ENCODE peak calls at places on chromosome 18, in five cellular contexts. One of them, this sample, is unnamed.

GRCh38 chr18:11149441-11150270 is at the start of gene PIEZO2:
- DNase-seq in choroid plexus epithelial cell: peak
- DNase-seq in cardiac fibroblast: peak
- DNase-seq in AG10803: peak
- DNase-seq in GM06990: peak
- DNase-seq in this sample: peak

GRCh38 chr18:66046025-66046602 is 295.3 kb downstream of the CDH7 start:
- DNase-seq in choroid plexus epithelial cell: no peak
- DNase-seq in cardiac fibroblast: no peak
- DNase-seq in AG10803: no peak
- DNase-seq in GM06990: no peak
- DNase-seq in this sample: no peak

GRCh38 chr18:21742323-21742687 is 1.7 kb downstream of the MIB1 start:
- DNase-seq in choroid plexus epithelial cell: no peak
- DNase-seq in cardiac fibroblast: peak
- DNase-seq in AG10803: no peak
- DNase-seq in GM06990: no peak
- DNase-seq in this sample: no peak

GRCh38 chr18:28794459-28795245 is 617.7 kb upstream of the CDH2 start:
- DNase-seq in choroid plexus epithelial cell: peak
- DNase-seq in cardiac fibroblast: peak
- DNase-seq in AG10803: peak
- DNase-seq in GM06990: no peak
- DNase-seq in this sample: no peak

GRCh38 chr18:9868857-9869712 is 16.7 kb upstream of the TXNDC2 start:
- DNase-seq in choroid plexus epithelial cell: no peak
- DNase-seq in cardiac fibroblast: no peak
- DNase-seq in AG10803: no peak
- DNase-seq in GM06990: no peak
- DNase-seq in this sample: no peak

GRCh38 chr18:31679806-31680793 is 4.3 kb downstream of the B4GALT6 start:
- DNase-seq in choroid plexus epithelial cell: no peak
- DNase-seq in cardiac fibroblast: peak
- DNase-seq in AG10803: no peak
- DNase-seq in GM06990: no peak
- DNase-seq in this sample: no peak

GRCh38 chr18:22136395-22136794 is 33.0 kb upstream of the GATA6 start:
- DNase-seq in choroid plexus epithelial cell: peak
- DNase-seq in cardiac fibroblast: peak
- DNase-seq in AG10803: no peak
- DNase-seq in GM06990: no peak
- DNase-seq in this sample: no peak

GRCh38 chr18:5979971-5980457 is 84.7 kb upstream of the TMEM200C start:
- DNase-seq in choroid plexus epithelial cell: no peak
- DNase-seq in cardiac fibroblast: no peak
- DNase-seq in AG10803: no peak
- DNase-seq in GM06990: peak
- DNase-seq in this sample: peak

GRCh38 chr18:77899972-77900754 is 650.5 kb downstream of the GALR1 start:
- DNase-seq in choroid plexus epithelial cell: peak
- DNase-seq in cardiac fibroblast: peak
- DNase-seq in AG10803: peak
- DNase-seq in GM06990: peak
- DNase-seq in this sample: peak

GRCh38 chr18:23828426-23828825 is 139.2 kb downstream of the LAMA3 start:
- DNase-seq in choroid plexus epithelial cell: peak
- DNase-seq in cardiac fibroblast: peak
- DNase-seq in AG10803: peak
- DNase-seq in GM06990: peak
- DNase-seq in this sample: peak

GRCh38 chr18:62334110-62334509 is 9.0 kb downstream of the TNFRSF11A start:
- DNase-seq in choroid plexus epithelial cell: no peak
- DNase-seq in cardiac fibroblast: peak
- DNase-seq in AG10803: peak
- DNase-seq in GM06990: no peak
- DNase-seq in this sample: no peak

GRCh38 chr18:59324623-59324971 is 6.1 kb upstream of the CPLX4 start:
- DNase-seq in choroid plexus epithelial cell: no peak
- DNase-seq in cardiac fibroblast: no peak
- DNase-seq in AG10803: no peak
- DNase-seq in GM06990: peak
- DNase-seq in this sample: no peak

GRCh38 chr18:72460210-72460680 is 83.9 kb downstream of the CBLN2 start:
- DNase-seq in choroid plexus epithelial cell: peak
- DNase-seq in cardiac fibroblast: no peak
- DNase-seq in AG10803: peak
- DNase-seq in GM06990: no peak
- DNase-seq in this sample: no peak

GRCh38 chr18:9823805-9824473 is 61.8 kb upstream of the TXNDC2 start:
- DNase-seq in choroid plexus epithelial cell: peak
- DNase-seq in cardiac fibroblast: no peak
- DNase-seq in AG10803: peak
- DNase-seq in GM06990: no peak
- DNase-seq in this sample: no peak

GRCh38 chr18:74679006-74679678 is 81.5 kb downstream of the ZNF407 start:
- DNase-seq in choroid plexus epithelial cell: no peak
- DNase-seq in cardiac fibroblast: no peak
- DNase-seq in AG10803: no peak
- DNase-seq in GM06990: peak
- DNase-seq in this sample: no peak

GRCh38 chr18:68394705-68395104 is 320.2 kb downstream of the TMX3 start:
- DNase-seq in choroid plexus epithelial cell: peak
- DNase-seq in cardiac fibroblast: peak
- DNase-seq in AG10803: peak
- DNase-seq in GM06990: no peak
- DNase-seq in this sample: no peak

GRCh38 chr18:46293699-46294300 is 189.6 kb downstream of the HAUS1 start:
- DNase-seq in choroid plexus epithelial cell: no peak
- DNase-seq in cardiac fibroblast: no peak
- DNase-seq in AG10803: peak
- DNase-seq in GM06990: no peak
- DNase-seq in this sample: no peak

GRCh38 chr18:80210312-80211083 is 36.8 kb downstream of the PARD6G start:
- DNase-seq in choroid plexus epithelial cell: peak
- DNase-seq in cardiac fibroblast: no peak
- DNase-seq in AG10803: no peak
- DNase-seq in GM06990: no peak
- DNase-seq in this sample: peak

GRCh38 chr18:40867452-40867851 is 1087.6 kb upstream of the PIK3C3 start:
- DNase-seq in choroid plexus epithelial cell: peak
- DNase-seq in cardiac fibroblast: peak
- DNase-seq in AG10803: peak
- DNase-seq in GM06990: no peak
- DNase-seq in this sample: no peak

GRCh38 chr18:2451556-2451955 is 119.7 kb downstream of the METTL4 start:
- DNase-seq in choroid plexus epithelial cell: no peak
- DNase-seq in cardiac fibroblast: no peak
- DNase-seq in AG10803: no peak
- DNase-seq in GM06990: no peak
- DNase-seq in this sample: no peak

GRCh38 chr18:72458256-72458655 is 85.9 kb downstream of the CBLN2 start:
- DNase-seq in choroid plexus epithelial cell: peak
- DNase-seq in cardiac fibroblast: no peak
- DNase-seq in AG10803: no peak
- DNase-seq in GM06990: no peak
- DNase-seq in this sample: no peak

GRCh38 chr18:42514522-42514921 is 559.5 kb downstream of the PIK3C3 start:
- DNase-seq in choroid plexus epithelial cell: peak
- DNase-seq in cardiac fibroblast: peak
- DNase-seq in AG10803: no peak
- DNase-seq in GM06990: no peak
- DNase-seq in this sample: no peak

GRCh38 chr18:23580677-23581367 is 5.5 kb downstream of the NPC1 start:
- DNase-seq in choroid plexus epithelial cell: peak
- DNase-seq in cardiac fibroblast: peak
- DNase-seq in AG10803: peak
- DNase-seq in GM06990: no peak
- DNase-seq in this sample: no peak

GRCh38 chr18:34158881-34159690 is 65.6 kb downstream of the NOL4 start:
- DNase-seq in choroid plexus epithelial cell: peak
- DNase-seq in cardiac fibroblast: peak
- DNase-seq in AG10803: no peak
- DNase-seq in GM06990: peak
- DNase-seq in this sample: peak

DNA sequence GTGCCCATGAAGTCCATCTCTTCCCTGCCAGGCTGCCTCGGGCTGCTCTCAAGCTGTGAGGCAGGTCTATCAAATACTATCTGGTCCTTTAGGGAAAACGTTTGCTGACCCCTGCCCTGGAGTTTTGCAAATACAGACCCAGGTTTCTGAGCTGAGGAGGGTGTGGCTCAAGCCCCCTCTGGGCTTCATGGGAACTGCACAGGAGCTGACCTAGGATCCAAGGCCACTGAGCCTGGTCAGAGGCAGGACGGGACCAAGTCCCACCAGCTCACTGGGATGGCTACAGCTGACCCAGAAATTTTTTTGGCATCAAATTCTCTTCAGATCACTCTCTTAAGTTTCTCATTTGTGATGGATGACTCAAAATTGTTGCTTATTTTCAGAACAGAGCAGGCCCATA is 14.1 kb downstream of the ZNF516 start:
- DNase-seq in choroid plexus epithelial cell: no peak
- DNase-seq in cardiac fibroblast: no peak
- DNase-seq in AG10803: no peak
- DNase-seq in GM06990: no peak
- DNase-seq in this sample: no peak
- TF ChIP-seq CTCF in choroid plexus epithelial cell: peak
- TF ChIP-seq CTCF in cardiac fibroblast: peak
- TF ChIP-seq CTCF in AG10803: peak
- TF ChIP-seq CTCF in GM06990: peak
- TF ChIP-seq CTCF in this sample: no peak

DNA sequence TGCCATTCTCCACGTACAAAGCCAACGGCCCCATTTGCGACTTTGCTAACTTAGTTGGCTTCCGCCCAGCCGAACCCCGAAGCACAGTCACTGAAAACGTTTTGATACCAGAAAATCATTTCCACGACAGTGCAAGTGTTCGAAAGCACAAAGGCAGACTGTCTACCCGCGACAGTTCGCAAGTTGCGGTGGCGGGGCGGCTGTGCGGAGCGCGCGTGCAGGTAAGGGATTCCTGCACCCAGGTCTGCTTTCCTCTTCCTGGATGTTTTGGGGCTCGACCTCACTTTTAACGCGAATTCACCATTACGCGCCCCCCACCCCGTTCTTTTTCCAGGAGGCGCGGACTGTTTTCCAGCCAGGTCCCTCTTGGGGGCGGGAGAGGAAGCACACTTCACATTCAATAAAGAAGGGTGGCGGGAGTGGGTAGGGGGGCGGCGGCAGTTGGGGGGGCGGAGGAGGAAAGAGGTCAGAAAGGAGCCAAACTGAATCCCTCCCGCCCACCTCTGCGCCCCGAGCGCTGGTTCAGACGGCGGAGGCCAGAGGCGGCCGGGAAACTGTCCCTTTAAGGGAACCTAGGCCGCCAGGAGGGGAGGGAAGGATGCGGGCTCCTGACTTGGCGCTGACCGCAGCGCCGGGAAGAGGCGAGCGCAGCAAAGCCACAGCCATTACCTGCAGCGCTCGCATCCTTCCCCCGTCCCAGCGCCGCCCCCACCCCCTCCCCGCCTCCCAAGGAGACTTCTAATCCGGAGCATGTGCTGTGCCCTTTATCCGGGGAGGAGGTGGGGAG is 107.5 kb upstream of the KCTD1 start:
- DNase-seq in choroid plexus epithelial cell: peak
- DNase-seq in cardiac fibroblast: peak
- DNase-seq in AG10803: peak
- DNase-seq in GM06990: no peak
- DNase-seq in this sample: no peak
- TF ChIP-seq CTCF in choroid plexus epithelial cell: peak
- TF ChIP-seq CTCF in cardiac fibroblast: peak
- TF ChIP-seq CTCF in AG10803: peak
- TF ChIP-seq CTCF in GM06990: no peak
- TF ChIP-seq CTCF in this sample: no peak

GRCh38 chr18:63850636-63851035 is 36.9 kb upstream of the SERPINB2 start:
- DNase-seq in choroid plexus epithelial cell: no peak
- DNase-seq in cardiac fibroblast: no peak
- DNase-seq in AG10803: no peak
- DNase-seq in GM06990: no peak
- DNase-seq in this sample: no peak

GRCh38 chr18:63844254-63844653 is 43.3 kb upstream of the SERPINB2 start:
- DNase-seq in choroid plexus epithelial cell: peak
- DNase-seq in cardiac fibroblast: peak
- DNase-seq in AG10803: peak
- DNase-seq in GM06990: no peak
- DNase-seq in this sample: no peak

GRCh38 chr18:63850010-63850409 is 37.5 kb upstream of the SERPINB2 start:
- DNase-seq in choroid plexus epithelial cell: peak
- DNase-seq in cardiac fibroblast: peak
- DNase-seq in AG10803: peak
- DNase-seq in GM06990: no peak
- DNase-seq in this sample: no peak

GRCh38 chr18:63843008-63843407 is 44.5 kb upstream of the SERPINB2 start:
- DNase-seq in choroid plexus epithelial cell: no peak
- DNase-seq in cardiac fibroblast: no peak
- DNase-seq in AG10803: no peak
- DNase-seq in GM06990: no peak
- DNase-seq in this sample: no peak

GRCh38 chr18:63848159-63848558 is 39.3 kb upstream of the SERPINB2 start:
- DNase-seq in choroid plexus epithelial cell: peak
- DNase-seq in cardiac fibroblast: peak
- DNase-seq in AG10803: peak
- DNase-seq in GM06990: no peak
- DNase-seq in this sample: no peak
- TF ChIP-seq CTCF in choroid plexus epithelial cell: peak
- TF ChIP-seq CTCF in cardiac fibroblast: peak
- TF ChIP-seq CTCF in AG10803: peak
- TF ChIP-seq CTCF in GM06990: peak
- TF ChIP-seq CTCF in this sample: peak

GRCh38 chr18:36658611-36659010 is 170.2 kb downstream of the TPGS2 start:
- DNase-seq in choroid plexus epithelial cell: no peak
- DNase-seq in cardiac fibroblast: no peak
- DNase-seq in AG10803: no peak
- DNase-seq in GM06990: no peak
- DNase-seq in this sample: no peak

GRCh38 chr18:36665952-36666351 is 162.8 kb downstream of the TPGS2 start:
- DNase-seq in choroid plexus epithelial cell: no peak
- DNase-seq in cardiac fibroblast: no peak
- DNase-seq in AG10803: no peak
- DNase-seq in GM06990: no peak
- DNase-seq in this sample: no peak

GRCh38 chr18:36663312-36663711 is 165.5 kb downstream of the TPGS2 start:
- DNase-seq in choroid plexus epithelial cell: no peak
- DNase-seq in cardiac fibroblast: peak
- DNase-seq in AG10803: peak
- DNase-seq in GM06990: no peak
- DNase-seq in this sample: no peak

GRCh38 chr18:36660311-36660710 is 168.5 kb downstream of the TPGS2 start:
- DNase-seq in choroid plexus epithelial cell: no peak
- DNase-seq in cardiac fibroblast: no peak
- DNase-seq in AG10803: no peak
- DNase-seq in GM06990: no peak
- DNase-seq in this sample: no peak

DNA sequence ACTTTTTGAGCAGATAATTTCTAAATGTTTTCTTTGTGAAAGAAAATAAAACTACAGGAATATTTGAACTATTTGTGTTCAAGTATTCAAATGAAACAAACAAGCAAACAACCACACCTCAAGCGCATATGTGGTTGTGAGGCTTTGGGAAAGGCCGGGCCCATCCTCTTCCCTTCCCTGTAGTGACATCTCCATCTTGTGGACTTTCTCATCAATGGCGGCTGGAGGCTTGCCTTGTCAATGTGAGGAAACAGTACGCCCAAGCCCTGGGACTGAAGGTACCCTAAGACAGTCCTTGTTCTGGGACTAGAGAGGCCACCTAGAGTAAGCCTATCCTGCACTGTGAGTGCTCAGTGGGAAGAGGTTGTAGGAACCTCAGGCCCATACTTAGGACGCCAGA is 166.8 kb downstream of the TPGS2 start:
- DNase-seq in choroid plexus epithelial cell: peak
- DNase-seq in cardiac fibroblast: peak
- DNase-seq in AG10803: peak
- DNase-seq in GM06990: no peak
- DNase-seq in this sample: no peak
- TF ChIP-seq CTCF in choroid plexus epithelial cell: peak
- TF ChIP-seq CTCF in cardiac fibroblast: peak
- TF ChIP-seq CTCF in AG10803: peak
- TF ChIP-seq CTCF in GM06990: peak
- TF ChIP-seq CTCF in this sample: peak

This sample was measured in GM10248.